ENCODE peak calls at places on chromosome X, in six cellular contexts. S, V, Y, K, D and R are unnamed samples. For H3K27me3, the result is how much of the 10 kb centered on the place peaks cover.

GRCh38 chrX:18422325-18422724 is 3.1 kb upstream of the CDKL5 start:
- DNase-seq in Y (no peak), S (peak), V (no peak), D (peak), K (no peak), R (peak)

GRCh38 chrX:103918050-103918449 is 44.4 kb upstream of the TMSB15B start:
- DNase-seq in S (peak), V (peak), K (peak), D (peak), Y (peak), R (peak)

GRCh38 chrX:21757960-21758359 is at the start of gene SMPX:
- DNase-seq in D (no peak), K (no peak), Y (no peak), V (no peak), S (no peak), R (no peak)

GRCh38 chrX:120000490-120001246 is 57.1 kb upstream of the NKAP start:
- DNase-seq in V (peak), D (no peak), S (peak), K (no peak), Y (peak), R (no peak)

GRCh38 chrX:108090474-108091265 is 672 bp downstream of the PSMD10 start:
- DNase-seq in D (peak), Y (no peak), S (peak), K (no peak), V (no peak), R (peak)

GRCh38 chrX:107213477-107213876 is 7.1 kb downstream of the DNAAF6 start:
- DNase-seq in D (no peak), Y (no peak), S (no peak), K (no peak), V (no peak), R (no peak)

GRCh38 chrX:18887177-18887820 is 96.6 kb downstream of the PHKA2 start:
- DNase-seq in D (no peak), K (no peak), Y (peak), V (no peak), S (no peak), R (peak)

GRCh38 chrX:56728752-56729151 is 291 bp upstream of the NBDY start:
- DNase-seq in S (peak), K (no peak), D (peak), V (no peak), Y (no peak), R (no peak)

GRCh38 chrX:103831342-103831802 is 685 bp downstream of the RAB9B start:
- DNase-seq in K (no peak), D (no peak), S (no peak), V (no peak), Y (no peak), R (peak)

GRCh38 chrX:18886344-18887161 is 97.4 kb downstream of the PHKA2 start:
- DNase-seq in V (peak), K (peak), Y (peak), S (peak), D (peak), R (peak)

GRCh38 chrX:75038925-75039324 is 113.7 kb upstream of the NEXMIF start:
- DNase-seq in S (peak), V (no peak), Y (peak), K (no peak), D (peak), R (no peak)

GRCh38 chrX:19350831-19351447 is 7.2 kb downstream of the PDHA1 start:
- DNase-seq in K (no peak), S (no peak), D (no peak), V (no peak), Y (no peak), R (no peak)

GRCh38 chrX:22406332-22406731 is 133.6 kb downstream of the CBLL2 start:
- DNase-seq in S (no peak), V (no peak), Y (no peak), D (no peak), K (no peak), R (no peak)

GRCh38 chrX:104370089-104370488 is 115.4 kb upstream of the ESX1 start:
- DNase-seq in K (no peak), S (no peak), Y (peak), V (peak), D (peak), R (peak)

GRCh38 chrX:13570245-13570573 is 808 bp downstream of the EGFL6 start:
- DNase-seq in K (no peak), D (no peak), S (no peak), V (no peak), Y (no peak), R (no peak)

GRCh38 chrX:150036181-150036580 is 97.9 kb upstream of the EOLA2 start:
- DNase-seq in K (no peak), V (no peak), S (peak), D (peak), Y (no peak), R (peak)

GRCh38 chrX:136170109-136170800 is 22.9 kb downstream of the FHL1 start:
- DNase-seq in V (no peak), Y (peak), S (peak), K (no peak), D (peak), R (no peak)

GRCh38 chrX:103175944-103176753 is 38.8 kb upstream of the BEX4 start:
- DNase-seq in S (peak), D (peak), Y (peak), K (peak), V (peak), R (peak)

GRCh38 chrX:13471269-13471668 is 98.1 kb upstream of the EGFL6 start:
- DNase-seq in S (no peak), Y (peak), V (peak), D (no peak), K (no peak), R (no peak)

DNA sequence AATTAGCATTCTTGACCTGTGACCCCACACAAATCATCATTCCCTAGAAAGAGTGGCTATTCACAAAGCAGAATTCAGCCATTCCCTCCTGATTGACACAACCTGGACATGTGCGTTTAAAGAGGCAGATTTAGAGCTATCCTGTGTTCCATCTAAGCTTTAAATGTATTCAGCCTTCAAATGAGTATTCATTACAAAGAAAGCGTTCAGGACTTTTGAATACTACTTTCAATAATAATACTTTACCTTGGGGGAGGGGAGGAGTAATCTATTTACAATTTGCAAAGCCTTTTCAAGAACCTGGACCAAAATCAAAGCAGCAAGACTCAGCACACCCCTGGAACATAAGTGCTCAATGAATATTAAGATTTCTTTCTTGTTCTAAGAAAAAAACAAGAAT is 22.5 kb upstream of the GPC4 start:
- DNase-seq in Y (no peak), K (no peak), D (no peak), S (no peak), V (no peak), R (no peak)
- H2BK5ac ChIP-seq in Y (no peak), K (no peak), D (no peak), S (no peak), V (no peak), R (no peak)

GRCh38 chrX:85003655-85004244 is at the start of gene APOOL:
- DNase-seq in Y (peak), S (peak), V (peak), K (peak), D (peak), R (peak)
- H4K8ac ChIP-seq in Y (peak), S (peak), V (no peak), K (no peak), D (peak), R (peak)

GRCh38 chrX:3598696-3599095 is 114.8 kb downstream of the PRKX start:
- DNase-seq in K (no peak), S (no peak), Y (no peak), V (no peak), D (no peak), R (no peak)
- H3K27me3 ChIP-seq in K (under half), S (under half), Y (under half), V (under half), D (under half), R (under half)

GRCh38 chrX:10620121-10620699 is at the start of gene MID1:
- DNase-seq in Y (peak), D (peak), S (peak), K (peak), V (peak), R (peak)
- H2BK5ac ChIP-seq in Y (no peak), D (no peak), S (peak), K (no peak), V (peak), R (peak)

GRCh38 chrX:69109036-69109663 is 56.1 kb downstream of the PJA1 start:
- DNase-seq in D (no peak), Y (no peak), V (no peak), S (no peak), K (no peak), R (no peak)
- H4K8ac ChIP-seq in D (no peak), Y (no peak), V (no peak), S (no peak), K (no peak), R (peak)

GRCh38 chrX:48045410-48046311 is 25.8 kb downstream of the ZNF630 start:
- DNase-seq in Y (peak), V (no peak), K (no peak), D (peak), S (peak), R (peak)
- H3K27me3 ChIP-seq in Y (under half), V (under half), K (under half), D (under half), S (under half), R (under half)